ENCODE peak calls at places on chromosomes 12 and 14, in eight cellular contexts. R is substantia nigra, L is Ammon's horn, P is left cardiac atrium, A is EL, E is ACHN, B is fibroblast of the aortic adventitia, G is uterus. T is an unnamed sample.

GRCh38 chr14:35822501-35822900 is 3.6 kb upstream of the BRMS1L start:
- DNase-seq in G (no peak), L (no peak), R (no peak), A (no peak), E (no peak), P (no peak), B (no peak), T (no peak)

GRCh38 chr14:90409209-90409730 is 12.4 kb downstream of the CALM1 start:
- DNase-seq in R (no peak), E (peak; percentile 78), G (peak; percentile 92), B (peak; percentile 93), A (peak; percentile 98), P (peak; percentile 77), L (peak; percentile 63), T (peak; percentile 67)

GRCh38 chr12:49793620-49794019 is 34.6 kb downstream of the NCKAP5L start:
- DNase-seq in P (no peak), B (no peak), L (no peak), A (no peak), E (no peak), G (no peak), R (no peak), T (no peak)

GRCh38 chr12:10293151-10293550 is 14.5 kb upstream of the KLRD1 start:
- DNase-seq in E (no peak), P (no peak), L (no peak), R (no peak), B (no peak), A (no peak), G (no peak), T (no peak)

GRCh38 chr12:67358686-67359374 is 89.7 kb downstream of the CAND1 start:
- DNase-seq in B (peak; percentile 93), R (no peak), E (no peak), G (no peak), P (no peak), L (no peak), A (peak; percentile 77), T (no peak)

GRCh38 chr12:4037747-4038312 is 164.6 kb upstream of the PARP11 start:
- DNase-seq in R (peak; percentile 3), G (peak; percentile 62), A (peak; percentile 42), B (peak; percentile 70), P (peak; percentile 39), E (peak; percentile 72), L (peak; percentile 45), T (peak; percentile 34)

GRCh38 chr12:1873531-1874149 is 44.8 kb downstream of the CACNA2D4 start:
- DNase-seq in E (no peak), G (no peak), B (no peak), R (no peak), L (peak; percentile 27), A (no peak), P (no peak), T (no peak)

GRCh38 chr12:4701383-4701782 is 18.8 kb upstream of the GALNT8 start:
- DNase-seq in B (peak; percentile 72), E (no peak), G (peak; percentile 60), L (peak; percentile 7), P (peak; percentile 44), A (no peak), R (no peak), T (no peak)

GRCh38 chr12:50246873-50247612 is 36.3 kb downstream of the LIMA1 start:
- DNase-seq in E (peak; percentile 93), R (no peak), P (peak; percentile 74), G (peak; percentile 72), L (peak; percentile 37), B (peak; percentile 98), A (peak; percentile 99), T (no peak)

GRCh38 chr12:120262852-120263724 is 2.4 kb downstream of the PXN start:
- DNase-seq in P (no peak), G (no peak), B (peak; percentile 47), L (peak; percentile 15), R (no peak), E (peak; percentile 46), A (peak; percentile 70), T (no peak)

GRCh38 chr14:90115780-90116179 is 54.0 kb downstream of the KCNK13 start:
- DNase-seq in P (no peak), A (no peak), L (no peak), G (no peak), B (no peak), R (no peak), E (no peak), T (no peak)

GRCh38 chr12:6766651-6767300 is 613 bp downstream of the PTMS start:
- DNase-seq in E (peak; percentile 84), G (peak; percentile 77), P (peak; percentile 86), A (peak; percentile 71), R (peak; percentile 29), L (peak; percentile 79), B (peak; percentile 55), T (peak; percentile 67)

GRCh38 chr14:56339855-56340701 is 221.9 kb downstream of the PELI2 start:
- DNase-seq in G (peak; percentile 69), L (peak; percentile 92), B (peak; percentile 97), R (peak; percentile 77), E (peak; percentile 56), A (peak; percentile 90), P (peak; percentile 79), T (peak; percentile 76)

GRCh38 chr12:64696065-64696741 is 63.0 kb downstream of the GNS start:
- DNase-seq in R (no peak), L (peak; percentile 10), G (no peak), A (peak; percentile 40), B (peak; percentile 74), P (no peak), E (peak; percentile 67), T (no peak)

GRCh38 chr12:88958153-88958552 is 377.9 kb upstream of the KITLG start:
- DNase-seq in B (no peak), G (no peak), L (no peak), P (no peak), E (no peak), R (no peak), A (no peak), T (no peak)

GRCh38 chr12:106239241-106239950 is 8.4 kb downstream of the CKAP4 start:
- DNase-seq in L (no peak), A (no peak), B (no peak), E (no peak), R (no peak), G (no peak), P (no peak), T (no peak)

GRCh38 chr12:56900583-56900982 is 33.6 kb downstream of the SDR9C7 start:
- DNase-seq in B (peak; percentile 17), R (no peak), G (no peak), L (no peak), P (no peak), A (peak; percentile 66), E (no peak), T (no peak)

GRCh38 chr12:28027947-28028724 is 55.6 kb upstream of the PTHLH start:
- DNase-seq in L (no peak), E (no peak), G (no peak), B (no peak), R (no peak), A (peak; percentile 28), P (no peak), T (no peak)

GRCh38 chr14:104753528-104754212 is 723 bp downstream of the SIVA1 start:
- DNase-seq in L (no peak), R (no peak), G (no peak), P (no peak), B (no peak), E (no peak), A (no peak), T (peak; percentile 23)

GRCh38 chr14:106276326-106277267 is 750.2 kb downstream of the TMEM121 start:
- DNase-seq in R (no peak), E (no peak), L (no peak), A (no peak), G (no peak), P (no peak), B (no peak), T (no peak)

GRCh38 chr14:104399432-104400155 is 180.0 kb upstream of the C14orf180 start:
- DNase-seq in B (no peak), A (no peak), E (no peak), L (no peak), P (no peak), G (no peak), R (no peak), T (peak; percentile 1)

T was measured in head of caudate nucleus.